ENCODE peak calls at places on chromosomes 1 and 21, in seven cellular contexts. D is mesendoderm, I is neuronal stem cell, M is trophoblast cell, T is mesenchymal stem cell, E is IMR-90, J is H1. O is an unnamed sample.

GRCh38 chr1:32606565-32606964 is 43.8 kb downstream of the ZBTB8OS start:
- DNase-seq in D (no peak), I (no peak), M (no peak), T (no peak), E (no peak), J (no peak), O (peak; percentile 27)

GRCh38 chr1:23825762-23826522 is 713 bp upstream of the HMGCL start:
- DNase-seq in D (no peak), I (no peak), M (peak; percentile 29), T (no peak), E (no peak), J (no peak), O (no peak)

GRCh38 chr1:35881850-35882273 is 1.1 kb upstream of the AGO1 start:
- DNase-seq in D (no peak), I (no peak), M (no peak), T (no peak), E (peak; percentile 7), J (no peak), O (no peak)

GRCh38 chr21:34807881-34808568 is 139.2 kb downstream of the CLIC6 start:
- DNase-seq in D (no peak), I (no peak), M (peak; percentile 91), T (peak; percentile 99), E (peak; percentile 94), J (no peak), O (no peak)

GRCh38 chr1:153548722-153549695 is at the start of gene S100A3:
- DNase-seq in D (no peak), I (no peak), M (peak; percentile 77), T (peak; percentile 97), E (peak; percentile 91), J (no peak), O (peak; percentile 25)

GRCh38 chr1:1490633-1491230 is 19.2 kb downstream of the ATAD3B start:
- DNase-seq in D (no peak), I (no peak), M (no peak), T (no peak), E (no peak), J (no peak), O (no peak)

GRCh38 chr1:108049083-108049819 is 84.3 kb upstream of the VAV3 start:
- DNase-seq in D (peak; percentile 72), I (no peak), M (peak; percentile 86), T (peak; percentile 9), E (no peak), J (peak; percentile 55), O (peak; percentile 68)

GRCh38 chr1:19448491-19449439 is 36.6 kb downstream of the CAPZB start:
- DNase-seq in D (no peak), I (no peak), M (peak; percentile 42), T (peak; percentile 94), E (peak; percentile 93), J (no peak), O (no peak)

GRCh38 chr1:113508364-113509164 is 118.2 kb downstream of the MAGI3 start:
- DNase-seq in D (peak; percentile 14), I (no peak), M (no peak), T (no peak), E (no peak), J (no peak), O (no peak)

GRCh38 chr1:230255991-230256390 is 170.1 kb downstream of the PGBD5 start:
- DNase-seq in D (no peak), I (no peak), M (no peak), T (no peak), E (no peak), J (no peak), O (no peak)

GRCh38 chr1:147892731-147893214 is 9.8 kb upstream of the GJA8 start:
- DNase-seq in D (peak; percentile 68), I (no peak), M (peak; percentile 83), T (peak; percentile 57), E (peak; percentile 64), J (no peak), O (no peak)

GRCh38 chr1:52767881-52768280 is 41.6 kb downstream of the ZYG11B start:
- DNase-seq in D (no peak), I (no peak), M (no peak), T (no peak), E (no peak), J (no peak), O (no peak)

GRCh38 chr1:203839081-203839480 is 22.3 kb upstream of the SNRPE start:
- DNase-seq in D (peak; percentile 11), I (no peak), M (peak; percentile 37), T (peak; percentile 45), E (peak; percentile 76), J (no peak), O (no peak)

GRCh38 chr1:39420493-39420892 is 70.9 kb upstream of the BMP8A start:
- DNase-seq in D (no peak), I (no peak), M (no peak), T (no peak), E (no peak), J (no peak), O (no peak)
- H3K4ac ChIP-seq in D (no peak overlapping the region), I (no peak overlapping the region), M (no peak overlapping the region), T (no peak overlapping the region), E (no peak overlapping the region), J (no peak overlapping the region), O (no peak overlapping the region)

GRCh38 chr1:150089846-150090520 is 22.4 kb downstream of the VPS45 start:
- DNase-seq in D (no peak), I (no peak), M (no peak), T (no peak), E (no peak), J (no peak), O (no peak)

GRCh38 chr1:150093805-150094204 is 26.2 kb downstream of the VPS45 start:
- DNase-seq in D (no peak), I (no peak), M (no peak), T (no peak), E (no peak), J (no peak), O (no peak)

GRCh38 chr1:150087415-150087814 is 19.8 kb downstream of the VPS45 start:
- DNase-seq in D (no peak), I (no peak), M (no peak), T (no peak), E (no peak), J (no peak), O (no peak)

GRCh38 chr1:150094734-150095133 is 27.2 kb downstream of the VPS45 start:
- DNase-seq in D (no peak), I (no peak), M (no peak), T (no peak), E (no peak), J (no peak), O (no peak)

DNA sequence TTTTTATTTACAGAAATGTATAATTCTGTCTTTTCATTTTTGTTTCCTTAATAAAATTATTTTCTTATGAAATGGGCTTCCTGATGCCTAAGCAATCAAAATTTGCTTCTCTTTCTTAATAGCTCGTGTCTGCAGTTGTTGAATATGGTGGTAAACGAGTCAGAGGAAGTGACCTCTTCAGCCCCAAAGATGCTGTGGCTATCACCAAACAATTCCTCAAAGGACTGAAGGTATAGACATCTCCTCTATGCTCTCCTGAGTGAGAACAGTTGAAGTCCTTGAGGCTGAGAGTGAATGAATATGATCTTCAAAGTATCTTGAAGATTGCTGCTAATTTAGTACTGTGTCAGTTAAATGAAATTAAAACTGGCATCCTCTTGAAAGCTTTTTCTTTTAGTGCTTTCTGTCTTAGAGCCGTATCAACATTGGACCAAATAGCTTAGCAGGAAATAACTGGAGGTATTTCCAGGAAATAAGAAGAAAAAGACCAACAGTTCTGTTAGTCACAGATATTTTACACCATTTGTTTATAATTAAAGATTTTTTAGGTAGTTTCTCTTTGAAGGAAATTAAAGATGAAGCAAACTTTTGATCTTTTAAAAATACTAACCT is 24.7 kb downstream of the VPS45 start:
- DNase-seq in D (no peak), I (no peak), M (no peak), T (no peak), E (peak; percentile 2), J (no peak), O (no peak)
- H3K23ac ChIP-seq in D (no peak overlapping the region), I (no peak overlapping the region), M (no peak overlapping the region), T (no peak overlapping the region), E (no peak overlapping the region), J (no peak overlapping the region), O (no peak overlapping the region)

GRCh38 chr21:15036189-15036588 is 28.6 kb downstream of the NRIP1 start:
- DNase-seq in D (no peak), I (no peak), M (no peak), T (no peak), E (no peak), J (no peak), O (no peak)

GRCh38 chr21:15037095-15037730 is 27.6 kb downstream of the NRIP1 start:
- DNase-seq in D (no peak), I (no peak), M (no peak), T (no peak), E (no peak), J (no peak), O (no peak)

GRCh38 chr21:15034126-15034848 is 30.5 kb downstream of the NRIP1 start:
- DNase-seq in D (no peak), I (no peak), M (no peak), T (no peak), E (peak; percentile 72), J (no peak), O (no peak)

GRCh38 chr21:15039607-15040299 is 25.0 kb downstream of the NRIP1 start:
- DNase-seq in D (no peak), I (no peak), M (no peak), T (no peak), E (no peak), J (no peak), O (no peak)

GRCh38 chr21:15037894-15038293 is 26.9 kb downstream of the NRIP1 start:
- DNase-seq in D (no peak), I (no peak), M (no peak), T (no peak), E (no peak), J (no peak), O (no peak)
- H3K4ac ChIP-seq in D (no peak overlapping the region), I (no peak overlapping the region), M (no peak overlapping the region), T (no peak overlapping the region), E (no peak overlapping the region), J (no peak overlapping the region), O (no peak overlapping the region)

GRCh38 chr1:41866285-41866684 is 52.4 kb downstream of the HIVEP3 start:
- DNase-seq in D (no peak), I (no peak), M (no peak), T (no peak), E (no peak), J (no peak), O (no peak)

GRCh38 chr1:41874350-41874749 is 44.4 kb downstream of the HIVEP3 start:
- DNase-seq in D (no peak), I (no peak), M (no peak), T (no peak), E (no peak), J (no peak), O (no peak)

GRCh38 chr1:41872074-41872473 is 46.6 kb downstream of the HIVEP3 start:
- DNase-seq in D (no peak), I (no peak), M (no peak), T (no peak), E (no peak), J (no peak), O (no peak)

GRCh38 chr1:41868241-41868953 is 50.3 kb downstream of the HIVEP3 start:
- DNase-seq in D (peak; percentile 26), I (no peak), M (peak; percentile 39), T (no peak), E (no peak), J (no peak), O (no peak)

DNA sequence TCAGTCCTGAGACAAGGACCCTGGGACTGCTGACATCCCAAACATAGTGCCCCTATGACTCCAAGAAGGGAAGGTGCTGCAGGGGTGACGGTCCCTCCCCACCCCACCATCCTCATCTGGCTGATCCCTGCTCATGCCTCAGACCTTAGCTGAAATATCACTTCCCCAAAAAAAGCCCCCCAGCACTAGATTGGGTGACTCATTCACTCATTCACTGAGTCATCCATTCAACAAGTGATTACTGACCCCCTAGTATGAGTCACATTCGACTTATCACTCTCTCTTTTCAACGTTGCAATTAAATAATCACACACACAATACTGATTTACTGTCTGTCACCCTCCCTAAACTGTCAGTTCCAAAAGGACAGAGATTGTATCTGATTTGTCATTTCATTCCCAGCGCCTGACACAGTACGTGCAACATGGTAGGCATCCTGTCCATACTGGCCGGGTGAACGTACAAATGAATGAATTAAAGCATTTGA is 48.6 kb downstream of the HIVEP3 start:
- DNase-seq in D (peak; percentile 54), I (no peak), M (peak; percentile 42), T (peak; percentile 83), E (peak; percentile 82), J (no peak), O (no peak)
- H3K23ac ChIP-seq in D (no peak overlapping the region), I (no peak overlapping the region), M (no peak overlapping the region), T (no peak overlapping the region), E (no peak overlapping the region), J (no peak overlapping the region), O (no peak overlapping the region)

O was measured in H9.